ENCODE peak calls at places on chromosomes 12 and 14, in six cellular contexts. W is left ventricle myocardium superior; H is fibroblast of lung; E is NAMALWA; P is dermis blood vessel endothelial cell; K is stimulated activated CD4-positive, alpha-beta T cell treated with anti-CD3 and anti-CD28 coated beads, Interleukin-15, amount 100 ng/mL, for 1 hour. X is an unnamed sample.

GRCh38 chr12:6363330-6364036 is 11.9 kb downstream of the SCNN1A start:
- DNase-seq in P (peak), K (peak), E (peak), H (peak), W (peak), X (no peak)

GRCh38 chr14:73264080-73264895 is 27.0 kb downstream of the PAPLN start:
- DNase-seq in K (no peak), P (no peak), E (no peak), W (no peak), H (no peak), X (no peak)

GRCh38 chr12:57927086-57927485 is 14.3 kb upstream of the ATP23 start:
- DNase-seq in W (no peak), K (no peak), P (no peak), E (no peak), H (no peak), X (no peak)

GRCh38 chr12:90977224-90977623 is 22.2 kb upstream of the CCER1 start:
- DNase-seq in K (no peak), W (no peak), E (no peak), P (no peak), H (no peak), X (no peak)

GRCh38 chr12:7060353-7060954 is at the start of gene C1S:
- DNase-seq in K (no peak), E (no peak), H (peak), P (peak), W (peak), X (no peak)

GRCh38 chr12:117050060-117050459 is 49.2 kb downstream of the TESC start:
- DNase-seq in K (no peak), H (no peak), P (no peak), E (no peak), W (no peak), X (peak)

GRCh38 chr12:11576104-11576503 is 73.4 kb upstream of the ETV6 start:
- DNase-seq in W (no peak), E (no peak), P (peak), H (peak), K (no peak), X (no peak)

GRCh38 chr14:25757364-25757763 is 707.4 kb upstream of the STXBP6 start:
- DNase-seq in W (no peak), P (no peak), K (no peak), H (no peak), E (no peak), X (no peak)

GRCh38 chr14:36161781-36162180 is 14.7 kb downstream of the PTCSC3 start:
- DNase-seq in K (no peak), P (no peak), H (no peak), W (no peak), E (no peak), X (no peak)

GRCh38 chr14:71776463-71777359 is 155.5 kb upstream of the RGS6 start:
- DNase-seq in H (peak), W (no peak), K (no peak), E (no peak), P (peak), X (no peak)

GRCh38 chr12:126811401-126811800 is 1455.6 kb upstream of the TMEM132C start:
- DNase-seq in P (no peak), E (no peak), H (no peak), K (no peak), W (no peak), X (no peak)

GRCh38 chr12:129119537-129119936 is 266.3 kb downstream of the GLT1D1 start:
- DNase-seq in E (no peak), H (no peak), P (no peak), W (no peak), K (no peak), X (no peak)

GRCh38 chr12:67141405-67142018 is 127.6 kb upstream of the CAND1 start:
- DNase-seq in P (no peak), E (no peak), K (no peak), H (no peak), W (no peak), X (no peak)

X was measured in Karpas-422.